ENCODE peak calls at places on chromosomes 6 and 20, in seven cellular contexts. One of them, this sample, is unnamed. For H3K9me3, the result is how much of the 10 kb centered on the place peaks cover.

GRCh38 chr20:31712564-31713311 is 9.9 kb downstream of the BCL2L1 start:
- DNase-seq in transverse colon: peak
- DNase-seq in HCT116: peak
- DNase-seq in heart left ventricle: peak
- DNase-seq in tibial nerve: peak
- DNase-seq in stomach: peak
- DNase-seq in breast epithelium: peak
- DNase-seq in this sample: peak

GRCh38 chr6:139027620-139028182 is 844 bp upstream of the ABRACL start:
- DNase-seq in transverse colon: peak
- DNase-seq in HCT116: no peak
- DNase-seq in heart left ventricle: no peak
- DNase-seq in tibial nerve: no peak
- DNase-seq in stomach: peak
- DNase-seq in breast epithelium: no peak
- DNase-seq in this sample: peak

GRCh38 chr6:16236648-16237199 is 1.7 kb upstream of the GMPR start:
- DNase-seq in transverse colon: peak
- DNase-seq in HCT116: no peak
- DNase-seq in heart left ventricle: peak
- DNase-seq in tibial nerve: peak
- DNase-seq in stomach: peak
- DNase-seq in breast epithelium: no peak
- DNase-seq in this sample: peak

GRCh38 chr20:58712823-58713731 is 20.5 kb downstream of the NPEPL1 start:
- DNase-seq in transverse colon: peak
- DNase-seq in HCT116: no peak
- DNase-seq in heart left ventricle: peak
- DNase-seq in tibial nerve: peak
- DNase-seq in stomach: peak
- DNase-seq in breast epithelium: no peak
- DNase-seq in this sample: peak

GRCh38 chr6:16930432-16930831 is 169.2 kb upstream of the ATXN1 start:
- DNase-seq in transverse colon: no peak
- DNase-seq in HCT116: no peak
- DNase-seq in heart left ventricle: no peak
- DNase-seq in tibial nerve: no peak
- DNase-seq in stomach: no peak
- DNase-seq in breast epithelium: no peak
- DNase-seq in this sample: no peak

GRCh38 chr6:14665827-14666724 is 548.5 kb downstream of the CD83 start:
- DNase-seq in transverse colon: peak
- DNase-seq in HCT116: no peak
- DNase-seq in heart left ventricle: no peak
- DNase-seq in tibial nerve: peak
- DNase-seq in stomach: no peak
- DNase-seq in breast epithelium: no peak
- DNase-seq in this sample: peak

GRCh38 chr6:139376604-139377218 is 2.3 kb upstream of the CITED2 start:
- DNase-seq in transverse colon: peak
- DNase-seq in HCT116: no peak
- DNase-seq in heart left ventricle: peak
- DNase-seq in tibial nerve: peak
- DNase-seq in stomach: peak
- DNase-seq in breast epithelium: peak
- DNase-seq in this sample: peak

GRCh38 chr6:41695825-41696224 is 39.6 kb downstream of the TFEB start:
- DNase-seq in transverse colon: no peak
- DNase-seq in HCT116: no peak
- DNase-seq in heart left ventricle: no peak
- DNase-seq in tibial nerve: no peak
- DNase-seq in stomach: no peak
- DNase-seq in breast epithelium: no peak
- DNase-seq in this sample: no peak

GRCh38 chr20:22502731-22503191 is 81.6 kb downstream of the FOXA2 start:
- DNase-seq in transverse colon: peak
- DNase-seq in HCT116: no peak
- DNase-seq in heart left ventricle: no peak
- DNase-seq in tibial nerve: no peak
- DNase-seq in stomach: no peak
- DNase-seq in breast epithelium: no peak
- DNase-seq in this sample: no peak

GRCh38 chr20:17787816-17788215 is 88.0 kb downstream of the BANF2 start:
- DNase-seq in transverse colon: no peak
- DNase-seq in HCT116: no peak
- DNase-seq in heart left ventricle: no peak
- DNase-seq in tibial nerve: no peak
- DNase-seq in stomach: no peak
- DNase-seq in breast epithelium: no peak
- DNase-seq in this sample: no peak

GRCh38 chr20:13338097-13338661 is 117.1 kb downstream of the ISM1 start:
- DNase-seq in transverse colon: no peak
- DNase-seq in HCT116: no peak
- DNase-seq in heart left ventricle: no peak
- DNase-seq in tibial nerve: no peak
- DNase-seq in stomach: no peak
- DNase-seq in breast epithelium: no peak
- DNase-seq in this sample: no peak

GRCh38 chr20:20051767-20052073 is 546 bp downstream of the CRNKL1 start:
- DNase-seq in transverse colon: no peak
- DNase-seq in HCT116: no peak
- DNase-seq in heart left ventricle: no peak
- DNase-seq in tibial nerve: no peak
- DNase-seq in stomach: no peak
- DNase-seq in breast epithelium: no peak
- DNase-seq in this sample: no peak

GRCh38 chr20:9912290-9912689 is 73.4 kb upstream of the PAK5 start:
- DNase-seq in transverse colon: no peak
- DNase-seq in HCT116: no peak
- DNase-seq in heart left ventricle: no peak
- DNase-seq in tibial nerve: no peak
- DNase-seq in stomach: no peak
- DNase-seq in breast epithelium: no peak
- DNase-seq in this sample: no peak

GRCh38 chr6:27168108-27168507 is 79.4 kb upstream of the PRSS16 start:
- DNase-seq in transverse colon: no peak
- DNase-seq in HCT116: no peak
- DNase-seq in heart left ventricle: no peak
- DNase-seq in tibial nerve: no peak
- DNase-seq in stomach: no peak
- DNase-seq in breast epithelium: no peak
- DNase-seq in this sample: no peak

GRCh38 chr6:169809386-169809785 is 58.0 kb downstream of the ERMARD start:
- DNase-seq in transverse colon: no peak
- DNase-seq in HCT116: no peak
- DNase-seq in heart left ventricle: no peak
- DNase-seq in tibial nerve: no peak
- DNase-seq in stomach: no peak
- DNase-seq in breast epithelium: no peak
- DNase-seq in this sample: no peak

GRCh38 chr6:1404713-1405098 is 15.3 kb downstream of the FOXF2 start:
- DNase-seq in transverse colon: no peak
- DNase-seq in HCT116: no peak
- DNase-seq in heart left ventricle: no peak
- DNase-seq in tibial nerve: no peak
- DNase-seq in stomach: no peak
- DNase-seq in breast epithelium: no peak
- DNase-seq in this sample: no peak

GRCh38 chr6:30820196-30820595 is 64.1 kb upstream of the DDR1 start:
- DNase-seq in transverse colon: peak
- DNase-seq in HCT116: peak
- DNase-seq in heart left ventricle: peak
- DNase-seq in tibial nerve: peak
- DNase-seq in stomach: peak
- DNase-seq in breast epithelium: no peak
- DNase-seq in this sample: no peak

GRCh38 chr6:37680668-37681067 is 17.0 kb downstream of the MDGA1 start:
- DNase-seq in transverse colon: no peak
- DNase-seq in HCT116: no peak
- DNase-seq in heart left ventricle: no peak
- DNase-seq in tibial nerve: no peak
- DNase-seq in stomach: no peak
- DNase-seq in breast epithelium: no peak
- DNase-seq in this sample: no peak

GRCh38 chr6:16540804-16541752 is 220.2 kb downstream of the ATXN1 start:
- DNase-seq in transverse colon: peak
- DNase-seq in HCT116: no peak
- DNase-seq in heart left ventricle: peak
- DNase-seq in tibial nerve: peak
- DNase-seq in stomach: no peak
- DNase-seq in breast epithelium: no peak
- DNase-seq in this sample: peak

GRCh38 chr6:122696079-122696478 is 83.4 kb upstream of the FABP7 start:
- DNase-seq in transverse colon: no peak
- DNase-seq in HCT116: peak
- DNase-seq in heart left ventricle: no peak
- DNase-seq in tibial nerve: no peak
- DNase-seq in stomach: no peak
- DNase-seq in breast epithelium: no peak
- DNase-seq in this sample: no peak

GRCh38 chr20:7629880-7630279 is 310.4 kb downstream of the HAO1 start:
- DNase-seq in transverse colon: no peak
- DNase-seq in HCT116: no peak
- DNase-seq in heart left ventricle: no peak
- DNase-seq in tibial nerve: no peak
- DNase-seq in stomach: no peak
- DNase-seq in breast epithelium: no peak
- DNase-seq in this sample: no peak

GRCh38 chr6:143325379-143326140 is 124.9 kb downstream of the ADAT2 start:
- DNase-seq in transverse colon: no peak
- DNase-seq in HCT116: no peak
- DNase-seq in heart left ventricle: no peak
- DNase-seq in tibial nerve: no peak
- DNase-seq in stomach: no peak
- DNase-seq in breast epithelium: no peak
- DNase-seq in this sample: no peak

GRCh38 chr6:84280030-84280429 is 52.6 kb upstream of the CEP162 start:
- DNase-seq in transverse colon: no peak
- DNase-seq in HCT116: no peak
- DNase-seq in heart left ventricle: no peak
- DNase-seq in tibial nerve: no peak
- DNase-seq in stomach: no peak
- DNase-seq in breast epithelium: no peak
- DNase-seq in this sample: no peak

DNA sequence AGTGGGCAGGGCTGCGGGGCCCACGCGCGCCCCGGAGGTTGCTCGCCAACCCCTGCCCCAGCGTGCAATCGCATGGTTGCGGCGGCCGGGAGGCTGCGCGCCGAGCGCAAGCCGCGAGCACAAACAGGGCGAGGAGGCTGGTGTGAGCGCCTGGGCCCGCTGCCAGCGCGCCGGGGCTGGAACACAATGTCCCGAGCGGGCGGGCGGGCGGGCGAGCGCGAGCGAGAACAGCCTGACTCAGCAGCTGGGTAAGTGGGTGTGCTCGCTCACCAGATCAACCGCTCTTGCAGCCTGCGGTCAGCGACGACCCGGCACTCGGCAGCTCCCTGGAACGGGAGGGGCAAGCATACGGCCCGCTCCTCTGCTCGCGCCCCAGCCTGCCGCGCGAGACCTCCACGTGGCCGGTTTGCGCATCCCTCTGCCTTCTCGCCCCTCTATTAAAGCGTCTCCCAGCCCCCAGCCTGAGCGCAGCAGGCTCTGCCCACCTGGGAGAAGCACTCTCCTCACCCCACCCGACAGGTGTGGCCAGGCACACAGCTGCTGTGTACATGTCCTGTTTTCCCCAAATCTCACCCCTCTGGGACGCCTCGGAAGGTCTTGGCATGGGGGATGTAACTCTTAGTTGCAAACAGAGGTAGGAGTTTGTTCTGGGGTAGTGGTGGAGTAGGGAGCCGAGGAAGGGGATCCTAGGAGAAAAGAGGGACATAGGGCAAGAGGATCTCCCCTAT is 8.7 kb upstream of the ARMC12 start:
- DNase-seq in transverse colon: peak
- DNase-seq in HCT116: no peak
- DNase-seq in heart left ventricle: peak
- DNase-seq in tibial nerve: peak
- DNase-seq in stomach: peak
- DNase-seq in breast epithelium: peak
- DNase-seq in this sample: peak
- TF ChIP-seq POLR2A in transverse colon: peak
- TF ChIP-seq POLR2A in HCT116: no peak
- TF ChIP-seq POLR2A in heart left ventricle: peak
- TF ChIP-seq POLR2A in tibial nerve: peak
- TF ChIP-seq POLR2A in stomach: no peak
- TF ChIP-seq POLR2A in breast epithelium: peak
- TF ChIP-seq POLR2A in this sample: no peak

GRCh38 chr6:140504776-140505175 is 1130.3 kb upstream of the CITED2 start:
- DNase-seq in transverse colon: no peak
- DNase-seq in HCT116: no peak
- DNase-seq in heart left ventricle: no peak
- DNase-seq in tibial nerve: no peak
- DNase-seq in stomach: no peak
- DNase-seq in breast epithelium: no peak
- DNase-seq in this sample: no peak

GRCh38 chr6:140499607-140500006 is 1125.2 kb upstream of the CITED2 start:
- DNase-seq in transverse colon: no peak
- DNase-seq in HCT116: no peak
- DNase-seq in heart left ventricle: no peak
- DNase-seq in tibial nerve: no peak
- DNase-seq in stomach: no peak
- DNase-seq in breast epithelium: no peak
- DNase-seq in this sample: no peak

DNA sequence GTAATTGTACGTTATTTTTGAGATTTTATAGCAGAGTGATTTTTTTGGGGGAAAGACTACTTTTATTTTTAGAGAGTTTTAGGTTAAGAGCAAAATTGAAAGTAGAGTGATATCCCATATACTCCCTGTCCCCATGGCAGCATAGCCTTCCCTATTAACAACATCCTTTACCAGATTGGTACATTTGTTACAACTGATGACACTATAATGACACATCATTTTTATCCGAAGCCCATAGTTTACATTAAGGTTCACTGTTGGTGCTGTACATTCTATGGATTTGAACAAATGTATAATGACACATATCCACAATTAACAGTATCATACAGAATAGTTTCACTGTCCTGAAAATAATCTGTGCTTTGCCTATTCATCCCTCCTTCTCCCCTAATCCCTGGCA is 1126.4 kb upstream of the CITED2 start:
- DNase-seq in transverse colon: no peak
- DNase-seq in HCT116: no peak
- DNase-seq in heart left ventricle: no peak
- DNase-seq in tibial nerve: no peak
- DNase-seq in stomach: no peak
- DNase-seq in breast epithelium: no peak
- DNase-seq in this sample: no peak
- H3K9me3 ChIP-seq in transverse colon: under half
- H3K9me3 ChIP-seq in HCT116: under half
- H3K9me3 ChIP-seq in heart left ventricle: under half
- H3K9me3 ChIP-seq in tibial nerve: under half
- H3K9me3 ChIP-seq in stomach: under half
- H3K9me3 ChIP-seq in breast epithelium: under half
- H3K9me3 ChIP-seq in this sample: under half

GRCh38 chr20:64038252-64038578 is 2.2 kb downstream of the C20orf204 start:
- DNase-seq in transverse colon: no peak
- DNase-seq in HCT116: peak
- DNase-seq in heart left ventricle: no peak
- DNase-seq in tibial nerve: no peak
- DNase-seq in stomach: no peak
- DNase-seq in breast epithelium: no peak
- DNase-seq in this sample: no peak
- TF ChIP-seq POLR2A in transverse colon: no peak
- TF ChIP-seq POLR2A in HCT116: no peak
- TF ChIP-seq POLR2A in heart left ventricle: no peak
- TF ChIP-seq POLR2A in tibial nerve: no peak
- TF ChIP-seq POLR2A in stomach: no peak
- TF ChIP-seq POLR2A in breast epithelium: no peak
- TF ChIP-seq POLR2A in this sample: no peak

GRCh38 chr6:22656696-22657340 is 87.5 kb downstream of the HDGFL1 start:
- DNase-seq in transverse colon: no peak
- DNase-seq in HCT116: no peak
- DNase-seq in heart left ventricle: no peak
- DNase-seq in tibial nerve: no peak
- DNase-seq in stomach: no peak
- DNase-seq in breast epithelium: no peak
- DNase-seq in this sample: no peak
- H3K9me3 ChIP-seq in transverse colon: under half
- H3K9me3 ChIP-seq in HCT116: under half
- H3K9me3 ChIP-seq in heart left ventricle: under half
- H3K9me3 ChIP-seq in tibial nerve: under half
- H3K9me3 ChIP-seq in stomach: under half
- H3K9me3 ChIP-seq in breast epithelium: under half
- H3K9me3 ChIP-seq in this sample: under half